ENCODE peak calls at places on chromosomes 13 and 19, in six cellular contexts. H is endothelial cell of umbilical vein, B is stomach, N is transverse colon, C is breast epithelium, E is HCT116. S is an unnamed sample.

GRCh38 chr13:100234524-100235136 is 145.7 kb downstream of the PCCA start:
- DNase-seq in H (no peak), B (no peak), N (no peak), C (no peak), E (no peak), S (no peak)

GRCh38 chr13:44576396-44577235 is 486 bp upstream of the TSC22D1 start:
- DNase-seq in H (no peak), B (peak; percentile 34), N (peak; percentile 19), C (no peak), E (no peak), S (peak; percentile 7)

GRCh38 chr19:40995355-40995754 is 4.3 kb downstream of the CYP2B6 start:
- DNase-seq in H (no peak), B (no peak), N (no peak), C (no peak), E (peak; percentile 68), S (no peak)

GRCh38 chr19:1223018-1223855 is 14.6 kb downstream of the CBARP start:
- DNase-seq in H (no peak), B (no peak), N (no peak), C (no peak), E (no peak), S (no peak)

GRCh38 chr19:47374876-47375693 is 26.0 kb downstream of the DHX34 start:
- DNase-seq in H (no peak), B (no peak), N (no peak), C (no peak), E (no peak), S (no peak)

GRCh38 chr13:22744688-22745452 is 435.9 kb upstream of the SGCG start:
- DNase-seq in H (no peak), B (no peak), N (no peak), C (no peak), E (peak; percentile 51), S (no peak)

GRCh38 chr19:47097396-47098217 is 16.0 kb downstream of the ZC3H4 start:
- DNase-seq in H (no peak), B (peak; percentile 59), N (peak; percentile 43), C (peak; percentile 52), E (no peak), S (no peak)

GRCh38 chr19:38676023-38676877 is 28.8 kb downstream of the ACTN4 start:
- DNase-seq in H (peak; percentile 47), B (no peak), N (no peak), C (no peak), E (no peak), S (no peak)

GRCh38 chr19:38656171-38656981 is 8.9 kb downstream of the ACTN4 start:
- DNase-seq in H (no peak), B (no peak), N (no peak), C (no peak), E (no peak), S (no peak)

GRCh38 chr19:7983286-7983950 is 22.0 kb downstream of the ELAVL1 start:
- DNase-seq in H (no peak), B (no peak), N (no peak), C (no peak), E (no peak), S (no peak)

GRCh38 chr19:1064661-1065605 is 2.0 kb upstream of the ARHGAP45 start:
- DNase-seq in H (peak; percentile 55), B (peak; percentile 81), N (peak; percentile 81), C (no peak), E (peak; percentile 56), S (peak; percentile 38)

GRCh38 chr13:48188129-48188528 is 44.9 kb upstream of the ITM2B start:
- DNase-seq in H (no peak), B (no peak), N (no peak), C (no peak), E (no peak), S (no peak)

GRCh38 chr13:64239372-64239771 is 2823.7 kb upstream of the PCDH20 start:
- DNase-seq in H (peak; percentile 64), B (no peak), N (no peak), C (no peak), E (no peak), S (no peak)

GRCh38 chr13:53068841-53069520 is 40.4 kb downstream of the OLFM4 start:
- DNase-seq in H (no peak), B (no peak), N (no peak), C (no peak), E (no peak), S (no peak)

GRCh38 chr13:44211286-44211685 is 162.3 kb upstream of the SERP2 start:
- DNase-seq in H (no peak), B (no peak), N (no peak), C (no peak), E (no peak), S (no peak)

GRCh38 chr19:7083076-7083956 is 13.8 kb downstream of the ZNF557 start:
- DNase-seq in H (peak; percentile 16), B (no peak), N (no peak), C (no peak), E (no peak), S (no peak)

GRCh38 chr19:23957660-23958281 is 43.1 kb downstream of the ZNF726 start:
- DNase-seq in H (no peak), B (no peak), N (peak; percentile 18), C (no peak), E (peak; percentile 7), S (no peak)

GRCh38 chr19:9308091-9308490 is 1.5 kb downstream of the ZNF699 start:
- DNase-seq in H (no peak), B (no peak), N (no peak), C (no peak), E (no peak), S (no peak)

GRCh38 chr13:26021516-26021915 is 30.3 kb downstream of the SHISA2 start:
- DNase-seq in H (no peak), B (no peak), N (no peak), C (no peak), E (no peak), S (no peak)

GRCh38 chr13:24652346-24652745 is 27.9 kb upstream of the ATP12A start:
- DNase-seq in H (no peak), B (no peak), N (no peak), C (no peak), E (no peak), S (no peak)

GRCh38 chr19:41941410-41942202 is 13.4 kb upstream of the ERFL start:
- DNase-seq in H (no peak), B (no peak), N (no peak), C (no peak), E (no peak), S (no peak)

GRCh38 chr19:15717781-15718180 is 10.0 kb upstream of the OR10H2 start:
- DNase-seq in H (no peak), B (no peak), N (no peak), C (no peak), E (no peak), S (no peak)

GRCh38 chr19:2680808-2681207 is 21.7 kb downstream of the GNG7 start:
- DNase-seq in H (no peak), B (no peak), N (no peak), C (no peak), E (no peak), S (no peak)

DNA sequence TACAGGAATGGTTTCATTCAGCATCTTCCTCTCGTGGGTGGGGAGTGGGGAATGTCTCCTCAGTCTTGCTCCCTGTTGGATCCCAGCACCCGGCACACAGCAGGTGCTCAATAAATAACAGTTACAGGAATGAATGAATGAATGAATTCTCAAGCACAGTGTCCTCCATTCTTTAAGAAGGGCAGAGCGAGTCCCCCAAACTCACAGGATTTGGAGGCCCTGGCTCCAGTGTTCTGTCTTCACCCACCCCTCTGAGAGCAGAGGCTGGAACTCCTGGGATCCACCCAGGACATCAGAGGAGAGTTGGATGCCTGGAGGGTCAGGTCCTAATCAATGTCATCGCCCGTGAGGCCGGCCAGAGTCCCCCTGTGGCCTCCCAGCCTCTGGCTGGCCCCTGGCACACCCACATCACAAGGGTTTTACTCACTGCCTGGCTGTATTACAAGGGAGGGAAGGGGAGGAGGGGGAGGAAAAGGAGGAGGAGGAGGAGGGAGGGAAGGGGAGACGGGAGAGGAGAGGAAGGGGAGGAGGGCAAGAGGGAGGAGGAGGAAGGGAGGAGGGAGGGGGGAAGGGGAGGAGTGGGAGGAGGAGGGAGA is 8.7 kb upstream of the CREB3L3 start:
- DNase-seq in H (no peak), B (peak; percentile 32), N (peak; percentile 71), C (no peak), E (peak; percentile 82), S (no peak)
- H3K4me1 ChIP-seq in H (peaks cover 5% of the 10 kb centered on the region), B (no peaks in the 10 kb centered on the region), N (peaks cover 28% of the 10 kb centered on the region), C (no peaks in the 10 kb centered on the region), E (peaks cover 55% of the 10 kb centered on the region), S (no peaks in the 10 kb centered on the region)

DNA sequence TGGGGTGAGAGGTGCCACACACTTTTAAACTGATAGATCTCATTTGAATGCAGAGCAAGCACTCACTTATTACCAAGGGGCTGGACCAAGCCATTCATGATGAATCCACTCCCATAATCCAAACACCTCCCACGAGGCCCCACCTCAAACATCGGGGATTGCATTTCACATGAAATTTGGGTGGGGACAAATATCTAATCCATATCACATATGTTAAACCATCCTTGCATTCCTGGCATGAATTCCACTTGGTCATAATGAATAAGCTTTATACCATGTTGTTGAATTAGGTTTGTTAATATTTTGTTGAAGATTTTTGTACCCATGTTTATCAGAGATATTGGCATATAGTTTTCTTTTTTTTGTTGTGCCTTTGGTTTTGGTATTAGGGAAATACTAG is 1198.7 kb upstream of the ATXN8OS start:
- DNase-seq in H (no peak), B (no peak), N (no peak), C (no peak), E (no peak), S (no peak)
- H3K9me3 ChIP-seq in H (no peaks in the 10 kb centered on the region), B (peaks cover 28% of the 10 kb centered on the region), N (peaks cover 6% of the 10 kb centered on the region), C (peaks cover 41% of the 10 kb centered on the region), E (peaks cover 20% of the 10 kb centered on the region), S (no peaks in the 10 kb centered on the region)

DNA sequence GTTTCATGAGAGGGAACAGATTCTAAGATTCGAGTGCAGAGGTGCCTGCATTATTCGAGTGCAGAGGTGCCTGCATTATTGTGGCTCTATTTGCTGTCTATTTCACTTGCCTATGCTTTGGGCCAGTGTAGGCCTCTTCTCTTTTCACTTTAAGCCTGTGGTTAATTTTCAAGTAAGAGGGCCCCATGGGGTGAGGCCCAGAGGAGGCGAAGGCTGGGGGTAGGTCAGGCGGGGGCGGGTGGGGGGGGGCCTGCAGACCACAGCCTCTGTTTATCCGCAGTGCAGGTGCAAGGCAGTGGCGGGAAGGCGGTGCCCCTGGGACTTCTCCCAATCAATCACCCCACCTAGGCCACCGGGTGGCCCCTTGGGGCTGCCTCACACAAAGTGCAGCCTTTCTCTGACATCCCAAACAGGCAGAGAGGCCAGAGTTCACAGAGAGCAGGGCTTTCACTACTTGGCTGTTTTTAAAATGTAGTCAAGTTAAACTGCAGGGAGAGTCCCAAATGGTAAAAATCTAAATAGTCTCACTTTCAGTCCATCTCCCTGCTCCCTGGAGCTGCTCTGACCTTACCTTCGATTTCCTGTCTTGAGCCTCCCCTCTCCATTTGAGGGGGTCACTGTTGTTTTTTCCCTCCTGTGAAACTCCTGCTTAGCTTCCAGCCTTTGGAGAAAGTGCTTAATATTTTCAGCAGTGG is 249.1 kb downstream of the DLEU7 start:
- DNase-seq in H (no peak), B (no peak), N (peak; percentile 40), C (no peak), E (no peak), S (no peak)
- TF ChIP-seq POLR2AphosphoS5 in H (no peak), B (no peak), N (no peak), C (no peak), E (no peak), S (no peak)

DNA sequence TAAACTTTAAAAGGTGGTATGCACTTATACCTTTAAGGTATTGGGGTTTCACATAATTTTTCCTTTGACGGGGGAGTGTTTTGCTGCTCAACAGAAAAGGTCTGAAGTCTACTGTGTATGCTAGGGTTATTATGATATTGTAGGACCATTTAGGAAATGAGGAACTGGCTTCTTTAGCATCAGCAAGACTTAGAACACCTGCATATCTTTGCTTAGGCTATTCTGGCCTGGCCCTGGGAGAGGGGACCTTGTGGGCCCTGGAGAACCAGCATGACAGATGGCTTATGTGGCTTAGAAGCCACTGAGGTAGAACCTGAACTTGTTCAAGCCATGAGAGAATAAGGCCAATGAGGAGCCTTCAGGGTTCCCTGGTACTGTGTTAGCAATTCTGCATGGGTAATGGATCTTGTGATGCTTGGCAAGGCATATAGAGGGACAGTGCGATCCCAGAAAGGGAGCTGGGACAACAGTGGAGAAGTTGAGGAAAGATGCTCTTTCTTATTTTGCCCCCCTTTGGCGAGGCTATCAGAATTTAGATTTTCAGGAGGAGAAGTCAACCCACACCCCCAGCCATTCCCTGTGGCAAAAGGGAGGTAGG is 4.3 kb downstream of the RGCC start:
- DNase-seq in H (no peak), B (no peak), N (no peak), C (no peak), E (no peak), S (no peak)
- H3K4me1 ChIP-seq in H (peaks cover 51% of the 10 kb centered on the region), B (peaks cover 8% of the 10 kb centered on the region), N (peaks cover 22% of the 10 kb centered on the region), C (no peaks in the 10 kb centered on the region), E (peaks cover 29% of the 10 kb centered on the region), S (no peaks in the 10 kb centered on the region)

S was measured in prostate gland.